ENCODE peak calls at places on chromosomes 2 and 18, in nine cellular contexts. N is hypothalamus; D is T-cell; F is upper lobe of left lung; B is NCI-H1417 treated with DMSO at 0.1 percent for 48 hours; O is lung; K is mesenchymal stem cell; W is stomach; G is activated CD4-positive, alpha-beta memory T cell treated with anti-CD3 and anti-CD28 coated beads, Interleukin-2, amount 10 ng/mL, durations not matched to agents 7 days and 5 days. J is an unnamed sample.
A peak's percentile ranks its signal among the peaks of the same experiment; 100 is the strongest.

GRCh38 chr18:75635096-75635495 is 207.6 kb upstream of the SMIM21 start:
- DNase-seq in N (no peak), D (no peak), F (no peak), B (no peak), O (no peak), K (no peak), W (no peak), G (no peak), J (no peak)

GRCh38 chr2:209476367-209477191 is 52.7 kb downstream of the MAP2 start:
- DNase-seq in N (no peak), D (no peak), F (peak; percentile 47), B (peak; percentile 86), O (no peak), K (peak; percentile 34), W (peak; percentile 32), G (no peak), J (no peak)

GRCh38 chr2:84901593-84902120 is 3.8 kb upstream of the TMSB10 start:
- DNase-seq in N (no peak), D (no peak), F (no peak), B (no peak), O (no peak), K (peak; percentile 86), W (no peak), G (no peak), J (no peak)

GRCh38 chr2:202148515-202149154 is 75.6 kb downstream of the KIAA2012 start:
- DNase-seq in N (no peak), D (no peak), F (no peak), B (no peak), O (no peak), K (no peak), W (no peak), G (no peak), J (no peak)

GRCh38 chr2:133109772-133110171 is 439.8 kb upstream of the LYPD1 start:
- DNase-seq in N (no peak), D (no peak), F (no peak), B (no peak), O (no peak), K (no peak), W (no peak), G (no peak), J (no peak)

GRCh38 chr2:3483227-3483985 is 35.9 kb downstream of the ADI1 start:
- DNase-seq in N (no peak), D (no peak), F (peak; percentile 68), B (no peak), O (peak; percentile 85), K (no peak), W (peak; percentile 58), G (no peak), J (no peak)

GRCh38 chr18:2515908-2516625 is 55.2 kb downstream of the METTL4 start:
- DNase-seq in N (no peak), D (no peak), F (peak; percentile 28), B (no peak), O (no peak), K (peak; percentile 91), W (no peak), G (no peak), J (no peak)

GRCh38 chr2:109439315-109439714 is 174.5 kb downstream of the SEPTIN10 start:
- DNase-seq in N (no peak), D (no peak), F (no peak), B (no peak), O (no peak), K (no peak), W (no peak), G (no peak), J (no peak)